ENCODE peak calls at places on chromosomes 16 and 17, in eight cellular contexts. B, R, V, A, E, Z, J and U are unnamed samples.

GRCh38 chr16:911604-912321 is 59.0 kb downstream of the LMF1 start:
- DNase-seq in E (no peak), A (no peak), V (no peak), Z (no peak), J (no peak), R (no peak), B (no peak), U (no peak)

GRCh38 chr17:71438631-71439146 is 682.1 kb upstream of the SOX9 start:
- DNase-seq in V (no peak), A (peak; percentile 84), R (peak; percentile 24), B (peak; percentile 91), J (no peak), E (peak; percentile 10), Z (peak; percentile 93), U (peak; percentile 92)

GRCh38 chr17:48576479-48577309 is 1.5 kb downstream of the HOXB4 start:
- DNase-seq in V (no peak), B (no peak), Z (no peak), J (no peak), A (peak; percentile 84), R (no peak), E (no peak), U (no peak)

GRCh38 chr16:82585675-82586074 is 41.1 kb upstream of the CDH13 start:
- DNase-seq in E (no peak), R (no peak), V (no peak), Z (no peak), A (no peak), B (no peak), J (no peak), U (no peak)

GRCh38 chr17:1069847-1070246 is 72.9 kb downstream of the TIMM22 start:
- DNase-seq in B (no peak), E (no peak), Z (no peak), R (no peak), A (no peak), V (no peak), J (peak; percentile 33), U (no peak)

GRCh38 chr16:63481060-63481459 is 1444.8 kb upstream of the CDH8 start:
- DNase-seq in A (no peak), J (no peak), V (no peak), B (no peak), E (no peak), R (no peak), Z (no peak), U (no peak)

GRCh38 chr17:237406-237955 is 56.0 kb upstream of the DOC2B start:
- DNase-seq in B (no peak), E (no peak), V (no peak), J (peak; percentile 27), R (no peak), A (no peak), Z (no peak), U (no peak)

GRCh38 chr17:49217651-49218413 is 7.3 kb downstream of the ABI3 start:
- DNase-seq in E (no peak), A (no peak), Z (no peak), B (no peak), J (peak; percentile 85), R (peak; percentile 77), V (peak; percentile 87), U (no peak)

GRCh38 chr17:80060629-80061028 is 24.2 kb downstream of the CCDC40 start:
- DNase-seq in R (no peak), E (no peak), V (no peak), J (no peak), A (no peak), Z (no peak), B (no peak), U (no peak)

GRCh38 chr17:57424777-57425188 is 168.5 kb downstream of the MSI2 start:
- DNase-seq in Z (peak; percentile 34), V (no peak), A (no peak), E (no peak), B (no peak), R (no peak), J (peak; percentile 82), U (no peak)

GRCh38 chr17:78759203-78759968 is 22.7 kb downstream of the CYTH1 start:
- DNase-seq in B (no peak), Z (peak; percentile 61), V (peak; percentile 83), R (peak; percentile 85), J (peak; percentile 86), E (no peak), A (peak; percentile 46), U (no peak)

GRCh38 chr17:50020841-50021599 is 26.0 kb upstream of the DLX3 start:
- DNase-seq in J (no peak), E (no peak), Z (no peak), A (no peak), B (no peak), R (no peak), V (no peak), U (no peak)

DNA sequence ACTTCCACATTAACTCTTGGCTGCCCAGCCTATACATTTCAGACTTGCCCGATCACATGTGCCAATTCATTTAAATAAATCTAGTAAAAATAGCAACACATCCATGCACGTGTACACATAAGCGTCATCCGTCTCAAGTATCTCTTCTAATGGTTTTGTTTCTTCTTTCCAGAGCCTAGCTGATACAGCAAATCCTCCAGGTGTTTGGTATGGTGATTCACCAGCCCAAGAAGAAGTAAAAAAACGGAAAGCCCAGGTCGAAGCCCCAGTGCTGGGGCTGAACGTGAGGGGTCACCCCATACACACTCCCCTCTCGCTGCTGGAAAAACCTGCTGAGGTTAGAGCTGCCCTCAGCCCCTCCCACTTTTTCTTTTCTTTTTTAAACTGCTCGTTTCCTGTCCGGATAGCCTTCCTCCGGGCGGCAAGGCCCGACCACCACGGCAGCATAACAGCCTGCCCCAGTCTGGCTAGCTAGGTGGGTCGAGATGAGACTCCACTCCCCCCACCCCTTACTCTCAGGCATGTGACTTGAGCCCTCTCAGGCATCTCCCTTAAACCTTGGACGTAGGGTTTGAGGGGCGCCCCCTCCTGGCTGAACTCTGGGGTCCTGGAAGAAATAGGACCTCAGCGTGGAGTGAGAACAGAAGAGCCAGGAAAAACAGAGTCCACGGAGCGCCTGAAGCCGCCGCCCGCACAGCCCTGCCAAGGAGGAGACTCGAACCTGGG is 13.9 kb upstream of the OR1F1 start:
- DNase-seq in E (peak; percentile 35), V (peak; percentile 68), Z (peak; percentile 50), A (no peak), J (no peak), R (no peak), B (no peak), U (no peak)
- H3K4me3 ChIP-seq in E (no peak overlapping the region), V (peak overlapping the region; percentile 38), Z (no peak overlapping the region), A (no peak overlapping the region), J (no peak overlapping the region), R (no peak overlapping the region), B (peak overlapping the region; percentile 43), U (peak overlapping the region; percentile 17)

GRCh38 chr17:2335726-2336214 is 487 bp downstream of the TSR1 start:
- DNase-seq in Z (no peak), J (no peak), R (peak; percentile 10), E (no peak), V (no peak), B (peak; percentile 46), A (no peak), U (no peak)

GRCh38 chr17:2337811-2338657 is 733 bp downstream of the SGSM2 start:
- DNase-seq in R (peak; percentile 70), J (peak; percentile 77), Z (peak; percentile 34), E (peak; percentile 82), B (peak; percentile 53), A (peak; percentile 31), V (peak; percentile 52), U (peak; percentile 31)

GRCh38 chr17:2331303-2331702 is 5.0 kb downstream of the TSR1 start:
- DNase-seq in E (no peak), J (no peak), A (no peak), B (no peak), V (no peak), Z (no peak), R (no peak), U (no peak)

GRCh38 chr17:2337152-2337810 is at the start of gene SGSM2:
- DNase-seq in E (peak; percentile 85), Z (peak; percentile 31), V (peak; percentile 89), A (peak; percentile 16), J (peak; percentile 82), R (peak; percentile 63), B (no peak), U (peak; percentile 9)

GRCh38 chr17:2336215-2337151 is at the start of gene TSR1:
- DNase-seq in R (peak; percentile 90), B (peak; percentile 79), J (peak; percentile 95), V (peak; percentile 95), Z (peak; percentile 89), E (peak; percentile 95), A (peak; percentile 87), U (peak; percentile 66)
- TF ChIP-seq CTCF in R (peak; percentile 26), B (peak; percentile 14), J (no peak), V (peak; percentile 51), Z (no peak), E (peak; percentile 25), A (peak; percentile 14), U (peak; percentile 17)

GRCh38 chr16:30374538-30374937 is at the start of gene MYL11:
- DNase-seq in A (no peak), V (no peak), J (no peak), B (no peak), E (no peak), Z (no peak), R (no peak), U (no peak)

GRCh38 chr16:30377812-30378235 is 3.2 kb downstream of the MYL11 start:
- DNase-seq in J (peak; percentile 96), A (peak; percentile 88), B (peak; percentile 83), R (peak; percentile 91), E (peak; percentile 86), Z (peak; percentile 86), V (peak; percentile 92), U (peak; percentile 70)

GRCh38 chr16:30375830-30376229 is 1.2 kb downstream of the MYL11 start:
- DNase-seq in B (no peak), R (no peak), Z (no peak), A (no peak), E (no peak), J (no peak), V (no peak), U (no peak)

GRCh38 chr16:30377050-30377811 is 2.6 kb downstream of the MYL11 start:
- DNase-seq in E (no peak), J (no peak), V (no peak), Z (no peak), B (no peak), R (no peak), A (no peak), U (no peak)

DNA sequence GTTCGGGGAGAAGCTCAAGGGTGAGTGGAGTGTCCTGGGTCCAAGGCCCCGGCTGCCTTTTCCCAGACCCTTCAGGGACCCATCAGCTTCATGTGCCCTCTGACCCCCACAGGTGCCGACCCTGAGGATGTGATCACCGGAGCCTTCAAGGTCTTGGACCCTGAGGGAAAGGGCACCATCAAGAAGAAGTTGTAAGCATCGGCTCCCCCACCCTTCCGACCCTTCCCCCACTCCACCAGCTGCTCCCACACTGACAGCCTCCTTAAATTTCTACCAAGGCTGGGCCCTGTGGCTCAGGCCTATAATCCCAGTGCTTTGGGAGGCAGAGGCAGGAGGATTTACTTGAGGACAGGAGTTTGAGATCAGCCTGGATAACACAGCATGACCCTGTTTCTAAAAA is 1.9 kb downstream of the MYL11 start:
- DNase-seq in V (no peak), J (no peak), R (no peak), E (no peak), B (no peak), Z (no peak), A (no peak), U (no peak)
- H3K4me3 ChIP-seq in V (no peak overlapping the region), J (no peak overlapping the region), R (no peak overlapping the region), E (no peak overlapping the region), B (peak overlapping the region; percentile 80), Z (no peak overlapping the region), A (no peak overlapping the region), U (no peak overlapping the region)

DNA sequence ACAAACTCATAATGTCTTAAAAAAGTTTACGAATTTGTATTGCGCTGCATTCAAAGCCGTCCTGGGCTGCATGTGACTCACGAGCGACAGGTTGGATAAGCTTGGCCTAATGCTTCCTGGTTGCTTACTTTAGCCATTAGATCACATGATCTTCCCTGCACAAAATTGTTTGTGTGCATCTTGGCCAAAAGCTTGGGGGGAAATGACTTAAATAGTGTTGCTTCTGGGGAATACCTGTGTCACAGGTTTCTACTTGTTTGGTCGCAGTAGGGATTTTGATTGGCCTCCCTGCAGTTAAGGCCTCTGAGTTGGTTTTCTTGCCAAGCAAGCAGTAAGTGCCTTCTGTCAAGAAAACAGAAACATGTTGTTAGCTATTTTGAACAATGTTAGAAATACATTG is 39.6 kb upstream of the DUSP14 start:
- DNase-seq in J (no peak), E (no peak), V (no peak), R (no peak), A (no peak), Z (no peak), B (peak; percentile 70), U (no peak)
- TF ChIP-seq CTCF in J (no peak), E (no peak), V (no peak), R (no peak), A (no peak), Z (no peak), B (no peak), U (no peak)